ENCODE peak calls at places on chromosomes 11 and 22, in five cellular contexts. U is stimulated activated naive CD8-positive, alpha-beta T cell treated with anti-CD3 and anti-CD28 coated beads, Interleukin-15, Interleukin-2, amounts not matched to agents 100 U/mL and 50 U/mL, for 24 hours; C is A549; P is activated CD8-positive, alpha-beta T cell treated with anti-CD3 and anti-CD28 coated beads, Interleukin-2, amount 10 ng/mL, durations not matched to agents 7 days and 5 days; B is Right ventricle myocardium superior. V is an unnamed sample.

GRCh38 chr11:100823360-100823759 is 136.3 kb downstream of the ARHGAP42 start:
- ATAC-seq in U (no peak), C (no peak), P (no peak), B (peak), V (no peak)

GRCh38 chr22:43273902-43274484 is 69.2 kb downstream of the SCUBE1 start:
- ATAC-seq in U (peak), C (peak), P (peak), B (peak), V (no peak)

GRCh38 chr11:74462009-74462408 is 5.3 kb downstream of the KCNE3 start:
- ATAC-seq in U (no peak), C (no peak), P (no peak), B (peak), V (no peak)

GRCh38 chr11:94837317-94837716 is 69.2 kb downstream of the AMOTL1 start:
- ATAC-seq in U (no peak), C (no peak), P (no peak), B (peak), V (no peak)

GRCh38 chr11:88398372-88399140 is 61.0 kb upstream of the CTSC start:
- ATAC-seq in U (peak), C (peak), P (peak), B (no peak), V (no peak)

GRCh38 chr11:134154441-134154840 is 69.3 kb downstream of the NCAPD3 start:
- ATAC-seq in U (no peak), C (no peak), P (no peak), B (no peak), V (no peak)

GRCh38 chr11:100739636-100740035 is 52.5 kb downstream of the ARHGAP42 start:
- ATAC-seq in U (no peak), C (peak), P (no peak), B (peak), V (no peak)

GRCh38 chr11:108198833-108199232 is 23.6 kb downstream of the NPAT start:
- ATAC-seq in U (no peak), C (no peak), P (no peak), B (peak), V (no peak)

GRCh38 chr11:1041936-1042608 is 5.6 kb upstream of the MUC6 start:
- ATAC-seq in U (no peak), C (peak), P (no peak), B (no peak), V (no peak)

GRCh38 chr22:19983701-19984100 is 32.9 kb downstream of the ARVCF start:
- ATAC-seq in U (no peak), C (no peak), P (no peak), B (peak), V (no peak)

GRCh38 chr11:89566972-89567371 is 75.8 kb upstream of the NOX4 start:
- ATAC-seq in U (no peak), C (no peak), P (no peak), B (no peak), V (no peak)

GRCh38 chr11:120125005-120125404 is 12.9 kb downstream of the TRIM29 start:
- ATAC-seq in U (peak), C (peak), P (no peak), B (peak), V (peak)

GRCh38 chr11:20368441-20368840 is 4.9 kb downstream of the HTATIP2 start:
- ATAC-seq in U (no peak), C (no peak), P (no peak), B (no peak), V (no peak)

GRCh38 chr11:44823006-44823405 is 96.2 kb downstream of the TSPAN18 start:
- ATAC-seq in U (no peak), C (peak), P (no peak), B (no peak), V (no peak)

GRCh38 chr11:121665211-121665838 is 212.6 kb upstream of the SORL1-AS1 start:
- ATAC-seq in U (no peak), C (no peak), P (no peak), B (no peak), V (no peak)

GRCh38 chr11:115699733-115700132 is 195.5 kb upstream of the CADM1 start:
- ATAC-seq in U (no peak), C (no peak), P (no peak), B (peak), V (no peak)

GRCh38 chr11:118058311-118059230 is 18.3 kb upstream of the TMPRSS4 start:
- ATAC-seq in U (no peak), C (no peak), P (no peak), B (no peak), V (no peak)

GRCh38 chr11:86208572-86208971 is 36.0 kb upstream of the EED start:
- ATAC-seq in U (no peak), C (no peak), P (no peak), B (no peak), V (no peak)

GRCh38 chr11:35247428-35247827 is 108.5 kb downstream of the CD44 start:
- ATAC-seq in U (peak), C (no peak), P (peak), B (no peak), V (no peak)

GRCh38 chr11:60158666-60159065 is 24.2 kb downstream of the MS4A6A start:
- ATAC-seq in U (no peak), C (no peak), P (no peak), B (no peak), V (no peak)

V was measured in stimulated activated memory B cell treated with anti-CD40 and anti-IgM and Interleukin-4, amounts not matched to agents 10 μg/mL and 1 μg/mL and 100 μg/mL, for 72 hours.